ENCODE peak calls at places on chromosomes 12 and 14, in eight cellular contexts. J is upper lobe of right lung, R is endodermal cell, W is NCI-H774, Q is DMS153, K is neural crest cell, V is naive B cell, G is fibroblast of the aortic adventitia. P is an unnamed sample.
A peak's percentile ranks its signal among the peaks of the same experiment; 100 is the strongest.

GRCh38 chr12:120775862-120776552 is 50.4 kb downstream of the ACADS start:
- DNase-seq in J (no peak), R (no peak), W (no peak), Q (no peak), K (no peak), V (no peak), G (peak; percentile 16), P (no peak)

GRCh38 chr12:2160043-2160442 is 107.3 kb downstream of the CACNA1C start:
- DNase-seq in J (no peak), R (no peak), W (peak; percentile 95), Q (peak; percentile 82), K (no peak), V (no peak), G (peak; percentile 35), P (no peak)

GRCh38 chr14:98754343-98755025 is 517.5 kb downstream of the BCL11B start:
- DNase-seq in J (no peak), R (no peak), W (no peak), Q (no peak), K (no peak), V (no peak), G (no peak), P (no peak)

GRCh38 chr14:35285168-35285990 is 6.8 kb upstream of the PSMA6 start:
- DNase-seq in J (no peak), R (no peak), W (no peak), Q (no peak), K (no peak), V (peak; percentile 74), G (no peak), P (no peak)

GRCh38 chr12:52268212-52268611 is 6.2 kb upstream of the KRT86 start:
- DNase-seq in J (no peak), R (peak; percentile 28), W (no peak), Q (no peak), K (no peak), V (no peak), G (peak; percentile 31), P (peak; percentile 35)

GRCh38 chr12:108578813-108579212 is 16.4 kb downstream of the ISCU start:
- DNase-seq in J (no peak), R (no peak), W (no peak), Q (no peak), K (no peak), V (no peak), G (no peak), P (no peak)

GRCh38 chr12:89448951-89449371 is 75.6 kb downstream of the GALNT4 start:
- DNase-seq in J (no peak), R (no peak), W (no peak), Q (no peak), K (no peak), V (no peak), G (no peak), P (peak; percentile 66)

GRCh38 chr14:78135450-78135891 is 34.7 kb upstream of the NRXN3 start:
- DNase-seq in J (no peak), R (no peak), W (no peak), Q (no peak), K (no peak), V (no peak), G (peak; percentile 6), P (no peak)

GRCh38 chr14:91186515-91187066 is 57.9 kb downstream of the GPR68 start:
- DNase-seq in J (no peak), R (no peak), W (no peak), Q (no peak), K (no peak), V (no peak), G (no peak), P (no peak)

GRCh38 chr14:64817631-64818030 is 62.1 kb downstream of the SPTB start:
- DNase-seq in J (no peak), R (peak; percentile 49), W (no peak), Q (no peak), K (no peak), V (no peak), G (no peak), P (peak; percentile 67)